ENCODE peak calls at places on chromosome 10, in eight cellular contexts. T is ELR; U is prostate gland; I is G401; P is HL-60; S is endothelial cell; R is globus pallidus; Z is CD4-positive, alpha-beta memory T cell. F is an unnamed sample.

GRCh38 chr10:75042292-75042974 is 69.0 kb upstream of the SAMD8 start:
- DNase-seq in I (no peak), R (no peak), U (no peak), Z (no peak), S (no peak), P (no peak), T (peak), F (no peak)

GRCh38 chr10:129756912-129757861 is 206.9 kb downstream of the EBF3 start:
- DNase-seq in I (peak), R (no peak), S (peak), P (peak), Z (no peak), U (peak), T (no peak), F (no peak)

GRCh38 chr10:126777726-126778125 is 107.2 kb upstream of the C10orf90 start:
- DNase-seq in T (no peak), P (no peak), Z (no peak), U (no peak), I (no peak), R (no peak), S (no peak), F (no peak)

GRCh38 chr10:114173680-114174461 is at the start of gene CCDC186:
- DNase-seq in I (peak), S (peak), T (peak), Z (peak), U (peak), R (peak), P (peak), F (peak)

GRCh38 chr10:50593523-50593922 is 30.2 kb downstream of the SGMS1 start:
- DNase-seq in R (no peak), U (no peak), S (no peak), I (no peak), Z (no peak), P (no peak), T (peak), F (no peak)

GRCh38 chr10:21919117-21919516 is 84.4 kb downstream of the DNAJC1 start:
- DNase-seq in S (no peak), P (no peak), R (no peak), T (no peak), U (no peak), Z (no peak), I (no peak), F (no peak)

GRCh38 chr10:32149257-32149955 is 93.2 kb upstream of the KIF5B start:
- DNase-seq in R (no peak), P (no peak), S (no peak), U (no peak), T (peak), Z (no peak), I (no peak), F (peak)

GRCh38 chr10:58807631-58808024 is 295.0 kb downstream of the BICC1 start:
- DNase-seq in R (no peak), U (no peak), T (peak), Z (no peak), S (no peak), I (no peak), P (no peak), F (peak)

GRCh38 chr10:101367569-101368453 is 13.8 kb downstream of the BTRC start:
- DNase-seq in T (peak), U (no peak), I (no peak), Z (no peak), S (no peak), P (no peak), R (no peak), F (peak)

GRCh38 chr10:49165940-49166803 is 22.0 kb downstream of the TMEM273 start:
- DNase-seq in R (no peak), I (no peak), P (no peak), Z (no peak), S (no peak), T (no peak), U (no peak), F (no peak)

GRCh38 chr10:69656719-69657269 is 26.7 kb downstream of the FAM241B start:
- DNase-seq in T (no peak), S (no peak), Z (no peak), P (no peak), R (no peak), I (no peak), U (no peak), F (no peak)

GRCh38 chr10:8233049-8233448 is 178.6 kb downstream of the GATA3 start:
- DNase-seq in I (no peak), P (no peak), T (no peak), U (no peak), Z (no peak), R (no peak), S (no peak), F (no peak)

GRCh38 chr10:18685555-18685954 is 26.3 kb downstream of the ARL5B start:
- DNase-seq in T (no peak), I (no peak), P (no peak), U (no peak), Z (no peak), S (no peak), R (no peak), F (no peak)

GRCh38 chr10:71968553-71969474 is 4.6 kb downstream of the CHST3 start:
- DNase-seq in R (no peak), P (no peak), Z (no peak), S (no peak), I (no peak), U (no peak), T (peak), F (no peak)

GRCh38 chr10:12412671-12413368 is 63.5 kb downstream of the CAMK1D start:
- DNase-seq in Z (peak), P (no peak), T (no peak), U (no peak), I (no peak), S (no peak), R (no peak), F (no peak)

GRCh38 chr10:76442113-76442512 is 1010.7 kb downstream of the LRMDA start:
- DNase-seq in S (no peak), P (no peak), Z (no peak), R (no peak), I (no peak), T (no peak), U (no peak), F (no peak)

GRCh38 chr10:8365935-8366911 is 311.7 kb downstream of the GATA3 start:
- DNase-seq in P (no peak), S (no peak), Z (peak), U (no peak), T (peak), I (no peak), R (no peak), F (peak)

GRCh38 chr10:47317251-47317650 is 5.0 kb upstream of the GDF2 start:
- DNase-seq in S (no peak), Z (no peak), P (no peak), R (no peak), T (no peak), I (no peak), U (no peak), F (no peak)

GRCh38 chr10:95264227-95265051 is 26.4 kb downstream of the PDLIM1 start:
- DNase-seq in S (no peak), U (no peak), R (no peak), P (no peak), T (peak), I (no peak), Z (no peak), F (peak)

GRCh38 chr10:26216577-26216948 is at the start of gene GAD2:
- DNase-seq in S (no peak), R (no peak), P (no peak), T (no peak), I (no peak), U (no peak), Z (no peak), F (no peak)

GRCh38 chr10:91880310-91880709 is 29.0 kb downstream of the FGFBP3 start:
- DNase-seq in R (no peak), T (peak), Z (no peak), I (peak), S (no peak), U (peak), P (no peak), F (peak)

GRCh38 chr10:10520391-10521385 is 497.0 kb upstream of the CELF2 start:
- DNase-seq in S (no peak), Z (no peak), R (no peak), T (no peak), I (no peak), U (no peak), P (no peak), F (no peak)

GRCh38 chr10:57579926-57580325 is 687.8 kb downstream of the IPMK start:
- DNase-seq in S (peak), P (peak), U (no peak), T (peak), R (peak), Z (no peak), I (peak), F (peak)

GRCh38 chr10:12949248-12949647 is 52.3 kb downstream of the CCDC3 start:
- DNase-seq in S (no peak), I (no peak), Z (no peak), R (no peak), U (no peak), P (no peak), T (no peak), F (no peak)

GRCh38 chr10:60739581-60739980 is 38.7 kb upstream of the CDK1 start:
- DNase-seq in Z (no peak), T (no peak), S (no peak), P (no peak), I (no peak), U (no peak), R (no peak), F (no peak)

GRCh38 chr10:58892039-58892665 is 284.3 kb upstream of the PHYHIPL start:
- DNase-seq in U (no peak), R (no peak), I (no peak), P (no peak), Z (no peak), T (no peak), S (no peak), F (no peak)

GRCh38 chr10:97422921-97423420 is 3.0 kb upstream of the PGAM1 start:
- DNase-seq in R (no peak), Z (no peak), P (no peak), T (peak), S (no peak), U (no peak), I (no peak), F (peak)

GRCh38 chr10:62687230-62687748 is 117.2 kb upstream of the ADO start:
- DNase-seq in T (peak), P (no peak), S (no peak), U (no peak), R (no peak), Z (no peak), I (no peak), F (peak)

GRCh38 chr10:36342781-36343180 is 700.7 kb upstream of the FZD8 start:
- DNase-seq in P (no peak), U (no peak), S (no peak), I (no peak), T (no peak), Z (no peak), R (no peak), F (no peak)

GRCh38 chr10:11535376-11535959 is 76.0 kb downstream of the USP6NL start:
- DNase-seq in T (no peak), P (no peak), S (no peak), U (no peak), R (no peak), Z (no peak), I (no peak), F (no peak)

GRCh38 chr10:78471723-78472541 is 438.3 kb downstream of the RPS24 start:
- DNase-seq in S (no peak), U (no peak), T (no peak), R (no peak), I (no peak), Z (no peak), P (no peak), F (no peak)

GRCh38 chr10:49740346-49741107 is 21.6 kb downstream of the OGDHL start:
- DNase-seq in Z (no peak), R (no peak), I (no peak), T (no peak), P (no peak), S (no peak), U (no peak), F (no peak)

GRCh38 chr10:132273304-132273944 is 34.3 kb downstream of the STK32C start:
- DNase-seq in U (no peak), I (no peak), R (no peak), Z (no peak), T (no peak), S (no peak), P (no peak), F (no peak)

GRCh38 chr10:31659665-31660064 is 269.0 kb downstream of the ARHGAP12 start:
- DNase-seq in P (no peak), U (no peak), T (no peak), R (no peak), I (no peak), Z (no peak), S (no peak), F (no peak)

GRCh38 chr10:47438857-47439474 is 44.9 kb downstream of the ANXA8 start:
- DNase-seq in R (no peak), P (peak), T (peak), I (peak), S (peak), Z (no peak), U (peak), F (peak)

GRCh38 chr10:30829921-30830671 is 200.5 kb upstream of the LYZL2 start:
- DNase-seq in R (no peak), P (no peak), I (no peak), Z (no peak), S (no peak), U (no peak), T (peak), F (no peak)

GRCh38 chr10:25744574-25744973 is 189.5 kb upstream of the MYO3A start:
- DNase-seq in I (no peak), R (no peak), Z (no peak), T (no peak), S (no peak), U (no peak), P (no peak), F (no peak)

GRCh38 chr10:62450905-62451605 is 76.9 kb downstream of the ZNF365 start:
- DNase-seq in I (no peak), P (no peak), R (no peak), Z (no peak), S (no peak), T (no peak), U (no peak), F (no peak)

GRCh38 chr10:12279281-12279680 is 70.1 kb upstream of the CAMK1D start:
- DNase-seq in Z (no peak), T (no peak), U (no peak), I (no peak), R (no peak), P (no peak), S (no peak), F (no peak)